ENCODE peak calls at places on chromosomes 1 and 21, in four cellular contexts. K is HepG2, G is K562, D is H1. X is an unnamed sample.

GRCh38 chr1:244964112-244964971 is 100.0 kb upstream of the HNRNPU start:
- DNase-seq in K (peak), G (no peak), D (no peak), X (peak)

GRCh38 chr1:63322944-63323865 is 838 bp downstream of the FOXD3 start:
- DNase-seq in D (peak), G (peak), K (no peak), X (peak)

GRCh38 chr1:212669102-212669501 is 30.5 kb downstream of the BATF3 start:
- DNase-seq in K (peak), D (peak), G (peak), X (peak)

GRCh38 chr1:54569339-54569738 is 21.3 kb downstream of the ACOT11 start:
- DNase-seq in G (no peak), K (no peak), D (no peak), X (no peak)

GRCh38 chr1:108645479-108646184 is 15.3 kb downstream of the HENMT1 start:
- DNase-seq in K (no peak), D (no peak), G (no peak), X (no peak)

GRCh38 chr1:56502700-56503245 is 76.6 kb downstream of the PLPP3 start:
- DNase-seq in D (no peak), G (peak), K (peak), X (peak)

GRCh38 chr21:44454058-44454457 is 1.3 kb upstream of the LRRC3 start:
- DNase-seq in G (no peak), D (no peak), K (no peak), X (no peak)

GRCh38 chr1:77636864-77637263 is 45.6 kb downstream of the ZZZ3 start:
- DNase-seq in D (no peak), K (no peak), G (no peak), X (no peak)

GRCh38 chr1:207823880-207824566 is 72.2 kb downstream of the CD46 start:
- DNase-seq in D (peak), G (no peak), K (peak), X (peak)

GRCh38 chr21:36538761-36539160 is 58.8 kb upstream of the CLDN14 start:
- DNase-seq in G (no peak), D (no peak), K (no peak), X (no peak)

GRCh38 chr1:107622975-107623374 is 342.0 kb downstream of the VAV3 start:
- DNase-seq in G (no peak), D (no peak), K (no peak), X (no peak)

GRCh38 chr1:37792943-37793686 is 532 bp upstream of the MANEAL start:
- DNase-seq in K (no peak), G (no peak), D (peak), X (no peak)

GRCh38 chr1:63878914-63879313 is 105.1 kb downstream of the ROR1 start:
- DNase-seq in K (no peak), D (no peak), G (no peak), X (no peak)

GRCh38 chr1:161702250-161702649 is 4.8 kb upstream of the FCRLA start:
- DNase-seq in D (no peak), K (peak), G (no peak), X (peak)

GRCh38 chr1:224851210-224851849 is 78.1 kb upstream of the DNAH14 start:
- DNase-seq in G (peak), D (peak), K (peak), X (peak)

GRCh38 chr21:34227386-34227852 is 136.4 kb upstream of the KCNE2 start:
- DNase-seq in K (no peak), G (no peak), D (no peak), X (no peak)

GRCh38 chr1:93324486-93325464 is 20.9 kb upstream of the DR1 start:
- DNase-seq in D (no peak), K (no peak), G (no peak), X (peak)

GRCh38 chr1:193019442-193020026 is 39.6 kb downstream of the UCHL5 start:
- DNase-seq in K (peak), G (peak), D (no peak), X (peak)

GRCh38 chr1:16420719-16421118 is 16.5 kb downstream of the SPATA21 start:
- DNase-seq in K (no peak), G (no peak), D (no peak), X (no peak)

GRCh38 chr1:154784416-154784815 is 85.7 kb downstream of the KCNN3 start:
- DNase-seq in D (no peak), G (no peak), K (no peak), X (no peak)

GRCh38 chr1:167342846-167343245 is 122.2 kb downstream of the POU2F1 start:
- DNase-seq in G (no peak), K (peak), D (no peak), X (peak)

GRCh38 chr1:94501925-94502324 is 39.6 kb downstream of the F3 start:
- DNase-seq in D (no peak), G (no peak), K (no peak), X (no peak)

GRCh38 chr1:187264995-187265602 is 436.4 kb downstream of the PLA2G4A start:
- DNase-seq in G (no peak), D (no peak), K (peak), X (peak)

GRCh38 chr1:40450491-40451237 is 388 bp downstream of the ZFP69B start:
- DNase-seq in D (peak), K (peak), G (peak), X (peak)
- TF ChIP-seq RNF2 in D (no peak), K (no peak), G (no peak), X (no peak)

GRCh38 chr1:111843177-111843576 is 87.5 kb downstream of the DDX20 start:
- DNase-seq in D (no peak), G (no peak), K (no peak), X (no peak)
- TF ChIP-seq RNF2 in D (no peak), G (no peak), K (no peak), X (no peak)

DNA sequence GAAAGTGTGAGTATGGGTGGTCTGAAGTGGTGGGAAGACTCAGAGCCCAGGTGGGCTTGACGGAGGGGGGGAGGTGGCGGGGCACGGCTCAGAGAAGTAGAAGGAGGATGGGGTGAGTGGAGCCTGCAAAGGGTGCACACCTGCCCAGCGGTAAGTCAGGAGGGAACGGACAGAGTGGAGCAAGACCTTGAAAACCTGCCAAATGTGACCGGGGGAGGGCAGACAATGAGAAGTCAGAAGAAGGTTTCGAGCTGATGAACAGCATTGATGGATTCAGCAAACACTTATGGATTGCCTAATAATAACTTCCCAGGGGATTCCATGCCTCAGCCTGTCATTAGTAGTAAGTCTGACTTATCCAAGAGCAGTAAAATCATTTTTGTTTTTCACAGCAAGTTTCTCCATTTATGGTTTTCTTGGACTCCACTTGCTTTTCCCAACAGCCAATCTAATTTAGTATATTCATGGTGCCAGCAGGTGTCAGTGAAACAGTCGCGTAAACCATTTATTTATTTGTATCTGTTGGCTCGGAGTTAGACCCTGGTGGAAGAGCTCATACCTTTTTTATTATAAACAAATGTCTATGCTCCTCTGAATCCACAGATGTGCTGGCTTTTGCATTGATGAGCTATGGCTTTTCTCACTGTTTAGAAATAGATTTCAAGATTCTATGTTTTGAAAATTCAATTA is 279.1 kb downstream of the PCP4 start:
- DNase-seq in D (no peak), G (no peak), K (no peak), X (no peak)
- TF ChIP-seq RNF2 in D (no peak), G (no peak), K (no peak), X (no peak)

GRCh38 chr21:35400233-35400939 is 351.3 kb upstream of the RUNX1 start:
- DNase-seq in K (peak), G (peak), D (no peak), X (peak)
- TF ChIP-seq RNF2 in K (no peak), G (no peak), D (no peak), X (no peak)

X was measured in A549.